ENCODE peak calls at places on chromosomes 4 and X, in six cellular contexts. H, G, S, V, Q and W are unnamed samples.

GRCh38 chr4:18938343-18939109 is 917.0 kb upstream of the LCORL start:
- DNase-seq in H (no peak), G (no peak), S (no peak), V (no peak), Q (no peak), W (peak; percentile 61)

GRCh38 chr4:139301821-139302611 is at the start of gene NDUFC1:
- DNase-seq in H (peak; percentile 53), G (no peak), S (peak; percentile 35), V (peak; percentile 72), Q (peak; percentile 50), W (peak; percentile 42)

GRCh38 chr4:54843946-54844345 is 186.2 kb downstream of the KIT start:
- DNase-seq in H (no peak), G (no peak), S (no peak), V (no peak), Q (no peak), W (no peak)

GRCh38 chrX:133983974-133984578 is 1.3 kb downstream of the GPC3 start:
- DNase-seq in H (no peak), G (no peak), S (no peak), V (no peak), Q (no peak), W (no peak)

GRCh38 chrX:40880712-40881111 is 145.4 kb upstream of the MED14 start:
- DNase-seq in H (no peak), G (no peak), S (no peak), V (no peak), Q (no peak), W (no peak)

GRCh38 chr4:158787718-158788441 is 19.1 kb downstream of the FNIP2 start:
- DNase-seq in H (no peak), G (no peak), S (no peak), V (no peak), Q (no peak), W (no peak)

GRCh38 chr4:179352221-179352620 is 1910.0 kb upstream of the AGA start:
- DNase-seq in H (no peak), G (no peak), S (no peak), V (no peak), Q (no peak), W (no peak)

GRCh38 chr4:38857354-38858096 is 908 bp upstream of the TLR6 start:
- DNase-seq in H (no peak), G (no peak), S (peak; percentile 94), V (no peak), Q (no peak), W (peak; percentile 91)

GRCh38 chr4:143654571-143654970 is 45.9 kb downstream of the FREM3 start:
- DNase-seq in H (no peak), G (no peak), S (no peak), V (no peak), Q (no peak), W (no peak)

GRCh38 chr4:92514632-92515031 is 210.9 kb downstream of the GRID2 start:
- DNase-seq in H (no peak), G (no peak), S (no peak), V (no peak), Q (no peak), W (no peak)

GRCh38 chr4:82484987-82485783 is 54.8 kb downstream of the ENOPH1 start:
- DNase-seq in H (peak; percentile 47), G (no peak), S (no peak), V (no peak), Q (no peak), W (no peak)

GRCh38 chr4:52836653-52837052 is 25.5 kb upstream of the RASL11B start:
- DNase-seq in H (no peak), G (no peak), S (no peak), V (no peak), Q (no peak), W (peak; percentile 27)

GRCh38 chr4:121070696-121071639 is 1.4 kb downstream of the NDNF start:
- DNase-seq in H (peak; percentile 39), G (no peak), S (no peak), V (peak; percentile 79), Q (no peak), W (peak; percentile 24)

GRCh38 chr4:107854326-107855030 is 29.7 kb downstream of the SGMS2 start:
- DNase-seq in H (no peak), G (no peak), S (peak; percentile 14), V (no peak), Q (no peak), W (peak; percentile 76)

GRCh38 chr4:145248502-145248901 is 68.1 kb upstream of the OTUD4 start:
- DNase-seq in H (no peak), G (no peak), S (no peak), V (no peak), Q (no peak), W (no peak)

GRCh38 chrX:100368167-100368566 is 41.9 kb downstream of the PCDH19 start:
- DNase-seq in H (no peak), G (no peak), S (peak; percentile 0), V (no peak), Q (no peak), W (peak; percentile 1)